ENCODE peak calls at places on chromosomes 11 and 22, in eight cellular contexts. M, O, H, U, J, Y, T and V are unnamed samples.

GRCh38 chr22:20981787-20982562 is at the start of gene LZTR1:
- DNase-seq in M (peak; percentile 87), O (peak; percentile 50), H (peak; percentile 90), U (peak; percentile 88), J (peak; percentile 46), Y (peak; percentile 81), T (peak; percentile 80), V (peak; percentile 84)

GRCh38 chr11:43541993-43542392 is 138.5 kb upstream of the HSD17B12 start:
- DNase-seq in M (no peak), O (no peak), H (no peak), U (no peak), J (no peak), Y (peak; percentile 75), T (no peak), V (peak; percentile 11)

GRCh38 chr11:130415719-130416536 is 12.5 kb downstream of the ADAMTS8 start:
- DNase-seq in M (no peak), O (no peak), H (no peak), U (no peak), J (no peak), Y (no peak), T (no peak), V (no peak)

GRCh38 chr22:49215840-49216239 is 611.8 kb downstream of the BRD1 start:
- DNase-seq in M (no peak), O (no peak), H (no peak), U (peak; percentile 8), J (no peak), Y (no peak), T (no peak), V (no peak)

GRCh38 chr11:108617055-108617454 is 23.5 kb upstream of the EXPH5 start:
- DNase-seq in M (no peak), O (no peak), H (peak; percentile 45), U (no peak), J (no peak), Y (no peak), T (no peak), V (no peak)

GRCh38 chr22:39920134-39920743 is 19.4 kb downstream of the GRAP2 start:
- DNase-seq in M (no peak), O (no peak), H (no peak), U (no peak), J (no peak), Y (no peak), T (no peak), V (no peak)

GRCh38 chr11:66912963-66913362 is 45.2 kb downstream of the PC start:
- DNase-seq in M (no peak), O (no peak), H (no peak), U (no peak), J (no peak), Y (no peak), T (no peak), V (no peak)

GRCh38 chr22:26692215-26692614 is 34.8 kb downstream of the MIAT start:
- DNase-seq in M (no peak), O (no peak), H (no peak), U (no peak), J (no peak), Y (no peak), T (no peak), V (no peak)

GRCh38 chr11:133943950-133944698 is 12.6 kb downstream of the IGSF9B start:
- DNase-seq in M (no peak), O (no peak), H (no peak), U (no peak), J (no peak), Y (no peak), T (no peak), V (no peak)

GRCh38 chr11:17613983-17614382 is 66.9 kb downstream of the OTOG start:
- DNase-seq in M (no peak), O (no peak), H (no peak), U (no peak), J (no peak), Y (no peak), T (no peak), V (no peak)

GRCh38 chr11:59822989-59823566 is 12.5 kb upstream of the MRPL16 start:
- DNase-seq in M (peak; percentile 75), O (peak; percentile 69), H (peak; percentile 77), U (no peak), J (peak; percentile 20), Y (peak; percentile 30), T (peak; percentile 51), V (peak; percentile 67)

DNA sequence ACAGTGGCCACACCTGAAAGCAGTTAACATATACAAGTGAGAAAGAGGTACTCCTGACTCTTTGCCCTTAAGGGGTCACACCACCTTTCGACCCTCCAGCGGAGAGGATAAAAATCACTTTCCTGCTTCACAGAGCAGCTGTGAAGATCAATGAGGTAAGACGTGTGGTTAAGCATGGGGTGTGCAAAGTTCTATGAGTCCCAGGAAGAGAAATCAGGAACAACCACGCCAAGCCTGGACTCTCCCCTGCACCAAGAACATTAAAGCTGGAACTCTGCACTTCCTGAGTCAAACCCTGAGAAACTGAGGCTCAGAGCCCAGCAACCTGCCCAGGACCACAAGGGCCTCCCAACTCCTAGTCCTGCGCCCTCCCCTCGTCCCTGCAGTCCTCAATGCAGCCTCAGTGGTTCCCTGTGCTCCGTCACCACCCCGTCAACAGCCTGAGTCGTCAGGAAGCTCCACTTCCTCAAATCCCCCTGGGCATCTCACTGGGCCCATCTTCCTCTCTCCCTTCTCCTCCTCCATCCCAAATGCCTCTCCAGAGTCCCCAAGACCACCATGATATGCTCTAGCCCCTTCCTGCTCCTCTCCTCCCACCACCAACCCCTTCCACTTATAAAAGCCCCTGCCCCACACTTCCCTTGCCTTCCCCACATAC is 17.7 kb downstream of the TNKS1BP1 start:
- DNase-seq in M (no peak), O (no peak), H (no peak), U (no peak), J (no peak), Y (no peak), T (no peak), V (no peak)
- H3K4me3 ChIP-seq in M (no peak overlapping the region), O (no peak overlapping the region), H (peak overlapping the region; percentile 84), U (no peak overlapping the region), J (no peak overlapping the region), Y (no peak overlapping the region), T (no peak overlapping the region), V (no peak overlapping the region)

GRCh38 chr11:125258626-125259025 is 94.1 kb downstream of the PKNOX2 start:
- DNase-seq in M (no peak), O (no peak), H (no peak), U (no peak), J (no peak), Y (no peak), T (no peak), V (no peak)

GRCh38 chr11:125257751-125258150 is 93.2 kb downstream of the PKNOX2 start:
- DNase-seq in M (no peak), O (no peak), H (no peak), U (no peak), J (no peak), Y (no peak), T (no peak), V (no peak)

GRCh38 chr11:125253795-125254525 is 89.4 kb downstream of the PKNOX2 start:
- DNase-seq in M (no peak), O (no peak), H (no peak), U (no peak), J (no peak), Y (no peak), T (no peak), V (no peak)

GRCh38 chr11:125256471-125257010 is 92.0 kb downstream of the PKNOX2 start:
- DNase-seq in M (no peak), O (no peak), H (no peak), U (no peak), J (no peak), Y (no peak), T (no peak), V (no peak)

DNA sequence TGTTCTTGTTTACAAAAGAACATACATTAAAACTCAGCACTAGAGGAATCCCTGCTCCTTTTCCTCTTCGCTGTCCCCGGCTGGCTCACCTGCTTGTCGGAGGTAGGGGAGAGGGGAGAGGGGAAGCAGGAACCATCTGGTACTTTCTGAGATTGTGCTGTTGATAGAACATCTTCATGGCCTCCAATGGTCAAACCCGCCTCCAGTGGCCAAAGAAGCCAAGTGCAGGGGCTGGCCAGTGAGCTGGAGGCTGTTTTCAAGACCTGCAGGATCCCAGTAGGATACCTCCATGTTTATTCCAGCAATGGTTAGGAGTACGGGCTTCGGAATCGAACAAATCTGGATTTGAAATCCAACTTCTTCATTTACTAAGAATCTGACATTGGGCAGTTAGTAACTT is 92.6 kb downstream of the PKNOX2 start:
- DNase-seq in M (no peak), O (no peak), H (no peak), U (no peak), J (no peak), Y (no peak), T (no peak), V (no peak)
- TF ChIP-seq CTCF in M (peak; percentile 31), O (no peak), H (no peak), U (no peak), J (peak; percentile 42), Y (no peak), T (no peak), V (peak; percentile 45)

DNA sequence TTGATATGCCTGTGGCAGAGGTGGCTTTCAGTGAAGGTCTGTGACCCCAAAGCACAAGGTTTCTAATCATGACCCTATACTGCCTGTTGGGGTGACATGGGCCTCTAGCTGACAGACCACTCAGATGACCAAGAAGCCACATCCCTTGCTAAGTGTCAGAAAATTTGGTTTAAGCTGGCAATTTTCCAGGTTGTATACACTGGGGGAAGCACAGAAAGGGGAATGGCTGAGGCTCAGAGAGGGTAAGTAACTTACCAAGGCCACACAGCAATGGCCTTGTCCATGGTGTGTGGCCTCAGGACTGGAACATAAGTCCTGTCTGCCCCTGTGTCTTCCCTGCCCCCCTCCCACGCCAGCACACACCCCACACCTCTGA is 66.9 kb upstream of the PRDM11 start:
- DNase-seq in M (no peak), O (no peak), H (no peak), U (no peak), J (no peak), Y (no peak), T (no peak), V (no peak)
- H3K4me3 ChIP-seq in M (no peak overlapping the region), O (no peak overlapping the region), H (no peak overlapping the region), U (no peak overlapping the region), J (no peak overlapping the region), Y (no peak overlapping the region), T (no peak overlapping the region), V (no peak overlapping the region)

DNA sequence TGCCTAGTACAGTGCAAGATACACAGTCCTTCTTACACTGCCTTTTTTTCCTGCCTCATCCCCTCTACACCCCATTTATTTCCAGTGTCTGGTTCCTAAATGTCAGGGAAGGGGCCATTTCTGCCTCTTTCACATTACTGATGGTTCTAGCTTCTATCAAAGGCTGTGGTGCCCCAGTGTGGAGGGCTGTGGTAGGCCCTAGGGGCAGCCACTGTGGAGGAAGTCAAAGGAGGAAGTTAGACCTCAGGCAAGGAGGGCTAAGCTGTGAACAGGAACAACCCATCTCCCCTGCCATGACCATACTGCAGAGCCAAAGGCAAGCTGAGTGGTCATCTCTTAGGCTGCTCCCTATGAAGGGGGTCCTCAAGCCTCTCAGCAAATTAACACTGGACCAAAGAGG is 81.9 kb upstream of the CRTAM start:
- DNase-seq in M (no peak), O (no peak), H (no peak), U (peak; percentile 73), J (no peak), Y (no peak), T (no peak), V (no peak)
- TF ChIP-seq CTCF in M (no peak), O (no peak), H (no peak), U (no peak), J (no peak), Y (no peak), T (no peak), V (peak; percentile 33)